ENCODE peak calls at places on chromosomes 6 and 20, in seven cellular contexts. J is GM12878; L is progenitor cell of endocrine pancreas; I is fibroblast of pulmonary artery; O is suprapubic skin; Z is glutamatergic neuron; P is CD8-positive, alpha-beta T cell. S is an unnamed sample.

GRCh38 chr6:162726997-162727346 is 594 bp downstream of the PRKN start:
- DNase-seq in I (no peak), O (no peak), J (no peak), P (no peak), Z (no peak), L (no peak), S (no peak)

GRCh38 chr6:157563611-157564284 is 182.8 kb downstream of the ZDHHC14 start:
- DNase-seq in Z (no peak), P (no peak), O (no peak), I (no peak), L (no peak), J (peak; percentile 93), S (no peak)

GRCh38 chr6:57226221-57226620 is 4.1 kb upstream of the RAB23 start:
- DNase-seq in Z (no peak), J (no peak), L (no peak), O (no peak), I (no peak), P (no peak), S (no peak)

GRCh38 chr6:129871220-129871619 is 10.1 kb upstream of the TMEM244 start:
- DNase-seq in P (no peak), J (no peak), I (no peak), L (no peak), O (no peak), Z (no peak), S (no peak)

GRCh38 chr6:158713469-158713868 is 63.6 kb downstream of the SYTL3 start:
- DNase-seq in L (no peak), J (no peak), Z (no peak), O (no peak), I (no peak), P (no peak), S (no peak)

GRCh38 chr6:118216751-118217150 is 309.7 kb downstream of the SLC35F1 start:
- DNase-seq in I (no peak), O (no peak), L (no peak), P (no peak), Z (no peak), J (no peak), S (no peak)

GRCh38 chr6:6764764-6765434 is 176.4 kb downstream of the LY86 start:
- DNase-seq in J (no peak), O (no peak), Z (no peak), I (no peak), L (no peak), P (no peak), S (no peak)

GRCh38 chr6:169233181-169233580 is 20.5 kb downstream of the THBS2 start:
- DNase-seq in L (no peak), O (no peak), J (no peak), P (no peak), Z (no peak), I (no peak), S (no peak)

GRCh38 chr6:88922775-88923548 is 40.5 kb downstream of the RNGTT start:
- DNase-seq in Z (no peak), O (no peak), P (no peak), I (peak; percentile 44), L (no peak), J (no peak), S (no peak)

GRCh38 chr6:170087946-170088348 is 202.9 kb downstream of the DLL1 start:
- DNase-seq in I (no peak), P (peak; percentile 58), L (no peak), Z (peak; percentile 62), O (peak; percentile 51), J (peak; percentile 23), S (no peak)

GRCh38 chr6:20056350-20056992 is 155.8 kb downstream of the MBOAT1 start:
- DNase-seq in O (no peak), J (peak; percentile 8), L (no peak), I (peak; percentile 78), Z (no peak), P (no peak), S (no peak)

GRCh38 chr6:118594877-118595276 is 46.8 kb downstream of the PLN start:
- DNase-seq in L (no peak), P (no peak), I (no peak), O (no peak), Z (no peak), J (no peak), S (no peak)

GRCh38 chr6:33248643-33248931 is 23.1 kb downstream of the VPS52 start:
- DNase-seq in L (no peak), I (peak; percentile 58), P (no peak), J (no peak), Z (no peak), O (no peak), S (peak; percentile 60)

GRCh38 chr6:31701666-31702420 is 1.3 kb downstream of the ABHD16A start:
- DNase-seq in I (peak; percentile 25), J (no peak), L (no peak), Z (peak; percentile 48), P (no peak), O (no peak), S (no peak)

GRCh38 chr6:45478235-45478634 is 100.5 kb upstream of the SUPT3H start:
- DNase-seq in P (no peak), Z (no peak), L (no peak), I (peak; percentile 76), J (no peak), O (no peak), S (no peak)

GRCh38 chr20:63854069-63854765 is 7.1 kb upstream of the ABHD16B start:
- DNase-seq in I (no peak), J (no peak), L (no peak), Z (no peak), O (no peak), P (no peak), S (no peak)

DNA sequence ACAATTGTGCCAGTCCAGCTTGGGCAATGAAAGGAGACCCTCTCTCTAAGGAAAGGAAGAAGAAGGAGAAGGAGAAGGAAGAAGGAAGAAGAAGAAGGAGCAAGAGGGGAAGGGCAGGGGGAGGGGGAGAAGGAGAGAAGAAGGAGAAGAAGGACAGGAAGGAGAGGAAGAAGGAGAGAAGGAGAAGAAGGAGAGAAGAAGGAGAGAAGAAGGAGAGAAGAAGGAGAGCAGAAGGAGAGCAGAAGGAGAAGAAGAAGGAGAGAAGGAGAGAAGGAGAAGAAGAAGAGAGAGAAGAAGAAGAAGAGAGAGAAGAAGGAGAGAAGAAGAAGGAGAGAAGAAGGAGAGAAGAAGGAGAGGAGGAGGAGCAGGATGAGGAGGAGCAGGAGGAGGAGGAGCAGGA is 22.5 kb upstream of the DEFB116 start:
- DNase-seq in Z (no peak), O (no peak), P (no peak), J (no peak), I (no peak), L (no peak), S (no peak)
- TF ChIP-seq CTCF in Z (no peak), O (no peak), P (no peak), J (no peak), I (no peak), L (no peak), S (no peak)

GRCh38 chr6:136288566-136289326 is 900 bp downstream of the BCLAF1 start:
- DNase-seq in P (peak; percentile 75), Z (peak; percentile 63), J (peak; percentile 25), I (peak; percentile 93), O (peak; percentile 95), L (peak; percentile 24), S (peak; percentile 68)

GRCh38 chr6:136290406-136291010 is 862 bp upstream of the BCLAF1 start:
- DNase-seq in P (peak; percentile 70), J (peak; percentile 44), I (peak; percentile 92), L (no peak), O (peak; percentile 90), Z (peak; percentile 55), S (peak; percentile 41)

GRCh38 chr6:136289579-136290405 is at the start of gene BCLAF1:
- DNase-seq in L (peak; percentile 98), Z (peak; percentile 99), I (peak; percentile 100), P (peak; percentile 98), O (peak; percentile 100), J (peak; percentile 98), S (peak; percentile 99)

GRCh38 chr6:136284909-136285308 is 4.7 kb downstream of the BCLAF1 start:
- DNase-seq in Z (no peak), J (no peak), L (no peak), I (peak; percentile 51), P (no peak), O (no peak), S (no peak)

GRCh38 chr6:136289327-136289578 is 393 bp downstream of the BCLAF1 start:
- DNase-seq in P (peak; percentile 87), J (peak; percentile 68), I (peak; percentile 92), Z (peak; percentile 94), L (peak; percentile 86), O (peak; percentile 96), S (peak; percentile 68)
- TF ChIP-seq CTCF in P (no peak), J (no peak), I (no peak), Z (peak; percentile 5), L (no peak), O (no peak), S (no peak)

GRCh38 chr6:8064638-8065518 is 689 bp upstream of the BLOC1S5 start:
- DNase-seq in I (no peak), O (no peak), Z (no peak), L (no peak), J (no peak), P (no peak), S (no peak)

GRCh38 chr6:8065519-8065911 is 1.3 kb upstream of the BLOC1S5 start:
- DNase-seq in P (no peak), L (no peak), O (no peak), J (peak; percentile 46), I (no peak), Z (no peak), S (no peak)

GRCh38 chr6:8069887-8070286 is 5.7 kb upstream of the BLOC1S5 start:
- DNase-seq in I (no peak), L (no peak), P (no peak), J (no peak), Z (no peak), O (no peak), S (no peak)

GRCh38 chr6:8063762-8064637 is at the start of gene BLOC1S5:
- DNase-seq in P (peak; percentile 94), O (peak; percentile 97), I (peak; percentile 97), L (peak; percentile 96), J (peak; percentile 85), Z (peak; percentile 98), S (peak; percentile 94)

DNA sequence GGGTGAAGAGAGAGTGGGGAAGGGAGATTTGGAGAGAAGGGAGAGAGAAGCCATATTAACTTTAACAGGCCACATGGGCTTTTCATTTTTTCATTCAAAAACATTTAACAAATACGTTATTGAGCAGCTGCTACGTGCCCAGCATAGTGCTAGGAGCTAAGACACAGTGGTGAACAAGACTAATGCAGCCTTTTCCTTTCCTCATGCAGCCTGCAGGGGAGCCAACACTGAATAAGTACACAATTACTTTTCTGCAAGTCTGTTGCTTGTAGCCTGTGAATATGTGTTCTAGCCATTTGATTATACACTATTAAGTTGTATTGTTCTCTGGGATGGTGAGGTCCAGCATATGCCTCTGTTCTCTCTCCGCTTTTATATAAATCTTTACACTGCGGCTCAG is 1.9 kb upstream of the BLOC1S5 start:
- DNase-seq in P (no peak), O (no peak), Z (no peak), J (no peak), L (no peak), I (no peak), S (no peak)
- TF ChIP-seq CTCF in P (no peak), O (no peak), Z (no peak), J (peak; percentile 28), L (peak; percentile 8), I (peak; percentile 11), S (no peak)

GRCh38 chr20:25672659-25673058 is 24.0 kb downstream of the ZNF337 start:
- DNase-seq in O (no peak), J (no peak), I (no peak), L (no peak), P (no peak), Z (no peak), S (no peak)

GRCh38 chr20:25675161-25675560 is 21.5 kb downstream of the ZNF337 start:
- DNase-seq in Z (no peak), L (no peak), I (no peak), O (no peak), J (no peak), P (no peak), S (no peak)

GRCh38 chr20:25668446-25668845 is 28.2 kb downstream of the ZNF337 start:
- DNase-seq in O (no peak), L (no peak), I (peak; percentile 13), J (no peak), Z (no peak), P (no peak), S (no peak)

GRCh38 chr20:25669826-25670422 is 26.7 kb downstream of the ZNF337 start:
- DNase-seq in L (no peak), I (peak; percentile 70), Z (no peak), J (no peak), O (no peak), P (no peak), S (no peak)
- TF ChIP-seq CTCF in L (peak; percentile 39), I (no peak), Z (peak; percentile 9), J (no peak), O (no peak), P (no peak), S (no peak)

S was measured in esophagus squamous epithelium.